ENCODE peak calls at places on chromosomes 7 and 10, in five cellular contexts. U is tibial nerve, S is IMR-90, Q is adrenal gland, N is heart left ventricle. W is an unnamed sample.

GRCh38 chr7:125363873-125364272 is 434.2 kb upstream of the POT1 start:
- DNase-seq in U (no peak), S (no peak), Q (no peak), N (no peak), W (no peak)

GRCh38 chr7:37495574-37496184 is 47.0 kb upstream of the ELMO1 start:
- DNase-seq in U (no peak), S (peak), Q (no peak), N (no peak), W (no peak)

GRCh38 chr10:34081347-34081743 is 733.8 kb downstream of the PARD3 start:
- DNase-seq in U (no peak), S (no peak), Q (peak), N (no peak), W (no peak)

GRCh38 chr10:20429742-20430141 is 467.4 kb downstream of the NEBL start:
- DNase-seq in U (no peak), S (no peak), Q (no peak), N (no peak), W (no peak)

GRCh38 chr7:135326636-135327280 is 93.1 kb downstream of the STRA8 start:
- DNase-seq in U (no peak), S (peak), Q (no peak), N (no peak), W (no peak)

GRCh38 chr7:20624666-20625385 is 9.4 kb downstream of the ABCB5 start:
- DNase-seq in U (no peak), S (no peak), Q (no peak), N (no peak), W (no peak)

GRCh38 chr7:75950111-75950681 is 35.2 kb downstream of the POR start:
- DNase-seq in U (no peak), S (no peak), Q (peak), N (peak), W (no peak)

GRCh38 chr7:16492513-16493062 is 27.1 kb upstream of the SOSTDC1 start:
- DNase-seq in U (no peak), S (peak), Q (no peak), N (no peak), W (no peak)

GRCh38 chr7:82729172-82730030 is 285.8 kb upstream of the CACNA2D1 start:
- DNase-seq in U (no peak), S (peak), Q (peak), N (no peak), W (no peak)

GRCh38 chr7:47931788-47932425 is 16.4 kb downstream of the PKD1L1 start:
- DNase-seq in U (no peak), S (peak), Q (no peak), N (no peak), W (peak)

GRCh38 chr7:24703296-24703695 is 54.0 kb downstream of the GSDME start:
- DNase-seq in U (no peak), S (no peak), Q (no peak), N (no peak), W (no peak)

GRCh38 chr7:45190406-45191165 is 33.0 kb downstream of the RAMP3 start:
- DNase-seq in U (no peak), S (no peak), Q (no peak), N (no peak), W (no peak)

GRCh38 chr7:45189151-45189970 is 31.8 kb downstream of the RAMP3 start:
- DNase-seq in U (no peak), S (no peak), Q (peak), N (no peak), W (no peak)

GRCh38 chr7:45193868-45194267 is 36.3 kb downstream of the RAMP3 start:
- DNase-seq in U (no peak), S (no peak), Q (no peak), N (no peak), W (no peak)

GRCh38 chr7:45191361-45191760 is 33.8 kb downstream of the RAMP3 start:
- DNase-seq in U (no peak), S (no peak), Q (no peak), N (no peak), W (no peak)

GRCh38 chr7:45192546-45193177 is 35.1 kb downstream of the RAMP3 start:
- DNase-seq in U (no peak), S (no peak), Q (no peak), N (no peak), W (no peak)
- TF ChIP-seq POLR2A in U (no peak), S (no peak), Q (no peak), N (no peak), W (no peak)

GRCh38 chr10:110852255-110852896 is 19.4 kb upstream of the PDCD4 start:
- DNase-seq in U (no peak), S (peak), Q (no peak), N (peak), W (peak)
- TF ChIP-seq POLR2A in U (no peak), S (no peak), Q (no peak), N (no peak), W (no peak)

GRCh38 chr7:144386741-144387140 is 16.8 kb downstream of the NOBOX start:
- DNase-seq in U (no peak), S (peak), Q (no peak), N (no peak), W (no peak)

GRCh38 chr7:144379791-144380384 is 23.6 kb downstream of the NOBOX start:
- DNase-seq in U (no peak), S (no peak), Q (no peak), N (no peak), W (no peak)

GRCh38 chr7:144388950-144389349 is 14.5 kb downstream of the NOBOX start:
- DNase-seq in U (no peak), S (no peak), Q (no peak), N (no peak), W (no peak)

GRCh38 chr7:144384071-144384470 is 19.4 kb downstream of the NOBOX start:
- DNase-seq in U (no peak), S (no peak), Q (no peak), N (no peak), W (no peak)

GRCh38 chr7:144384555-144385245 is 18.8 kb downstream of the NOBOX start:
- DNase-seq in U (no peak), S (no peak), Q (no peak), N (no peak), W (no peak)
- TF ChIP-seq POLR2A in U (no peak), S (no peak), Q (no peak), N (no peak), W (peak)

DNA sequence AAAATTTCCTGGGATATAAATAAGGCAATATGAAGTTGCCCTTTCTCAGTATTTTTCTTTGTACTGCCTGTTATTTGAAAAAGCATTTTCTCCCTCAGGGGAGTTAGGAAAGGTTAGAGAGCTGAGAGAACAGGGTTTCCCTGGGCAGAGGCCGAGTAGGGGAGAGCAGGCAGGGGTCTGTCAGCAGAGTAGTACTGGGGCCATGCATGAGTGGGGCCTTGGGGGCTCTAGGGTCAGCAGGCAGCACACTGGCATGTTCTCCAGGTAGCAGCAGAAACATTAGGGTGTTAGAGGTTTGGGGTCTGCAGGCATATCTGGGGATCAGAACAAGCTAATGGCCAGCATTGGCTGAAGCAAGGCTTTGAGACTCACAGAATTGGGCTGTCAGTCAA is 56.4 kb downstream of the KLRG2 start:
- DNase-seq in U (no peak), S (no peak), Q (no peak), N (no peak), W (no peak)
- TF ChIP-seq POLR2A in U (no peak), S (no peak), Q (no peak), N (no peak), W (no peak)

GRCh38 chr10:69451784-69452251 is 553 bp downstream of the TSPAN15 start:
- DNase-seq in U (no peak), S (no peak), Q (no peak), N (no peak), W (no peak)

GRCh38 chr10:69453759-69454158 is 2.5 kb downstream of the TSPAN15 start:
- DNase-seq in U (no peak), S (no peak), Q (no peak), N (no peak), W (no peak)

GRCh38 chr10:69452676-69453415 is 1.6 kb downstream of the TSPAN15 start:
- DNase-seq in U (no peak), S (no peak), Q (no peak), N (no peak), W (no peak)

GRCh38 chr10:69449841-69450240 is 1.4 kb upstream of the TSPAN15 start:
- DNase-seq in U (peak), S (peak), Q (peak), N (peak), W (peak)

DNA sequence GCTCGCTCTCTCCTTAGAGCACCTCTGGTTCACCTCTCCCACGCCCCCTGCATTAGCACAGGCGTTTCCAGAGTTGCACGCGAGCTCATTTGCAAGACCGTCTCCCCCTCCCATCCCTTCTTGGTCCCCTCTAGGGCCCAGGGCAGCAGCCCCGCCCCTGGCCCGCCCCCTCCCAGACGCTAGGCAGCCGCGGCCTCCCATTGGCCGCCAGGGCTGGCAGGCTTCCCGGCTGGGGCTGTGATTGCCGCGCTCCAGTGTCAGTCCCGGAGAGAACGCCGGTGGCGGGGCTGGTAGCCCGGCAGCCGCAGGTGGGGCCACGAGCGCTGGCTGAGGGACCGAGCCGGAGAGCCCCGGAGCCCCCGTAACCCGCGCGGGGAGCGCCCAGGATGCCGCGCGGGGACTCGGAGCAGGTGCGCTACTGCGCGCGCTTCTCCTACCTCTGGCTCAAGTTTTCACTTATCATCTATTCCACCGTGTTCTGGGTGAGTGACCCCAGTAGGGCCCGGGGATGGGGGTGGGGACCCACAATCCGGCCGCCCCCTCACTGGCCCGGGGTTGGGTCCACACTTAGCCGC is at the start of gene TSPAN15:
- DNase-seq in U (peak), S (peak), Q (peak), N (peak), W (peak)
- TF ChIP-seq POLR2A in U (peak), S (no peak), Q (no peak), N (peak), W (no peak)

DNA sequence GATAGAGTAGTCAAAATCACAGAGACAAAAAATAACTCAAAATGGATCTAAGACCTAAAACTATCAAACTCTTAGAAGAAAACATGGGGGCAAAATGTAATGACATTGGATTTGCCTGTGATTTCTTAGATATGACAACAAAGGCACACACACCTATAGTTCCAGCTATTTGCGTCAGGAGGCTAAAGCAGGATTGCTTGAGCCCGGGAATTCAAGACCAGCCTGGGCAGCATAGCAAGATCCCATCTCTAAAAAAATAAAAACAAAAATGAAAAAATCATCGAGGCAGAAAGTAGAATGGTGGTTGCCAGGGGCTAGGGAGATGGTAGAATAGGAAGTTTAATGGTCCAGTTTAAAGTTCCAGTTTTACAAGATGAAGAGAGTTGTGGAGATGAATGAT is 113.3 kb downstream of the NRF1 start:
- DNase-seq in U (no peak), S (no peak), Q (no peak), N (no peak), W (no peak)
- TF ChIP-seq POLR2A in U (no peak), S (no peak), Q (no peak), N (no peak), W (no peak)

DNA sequence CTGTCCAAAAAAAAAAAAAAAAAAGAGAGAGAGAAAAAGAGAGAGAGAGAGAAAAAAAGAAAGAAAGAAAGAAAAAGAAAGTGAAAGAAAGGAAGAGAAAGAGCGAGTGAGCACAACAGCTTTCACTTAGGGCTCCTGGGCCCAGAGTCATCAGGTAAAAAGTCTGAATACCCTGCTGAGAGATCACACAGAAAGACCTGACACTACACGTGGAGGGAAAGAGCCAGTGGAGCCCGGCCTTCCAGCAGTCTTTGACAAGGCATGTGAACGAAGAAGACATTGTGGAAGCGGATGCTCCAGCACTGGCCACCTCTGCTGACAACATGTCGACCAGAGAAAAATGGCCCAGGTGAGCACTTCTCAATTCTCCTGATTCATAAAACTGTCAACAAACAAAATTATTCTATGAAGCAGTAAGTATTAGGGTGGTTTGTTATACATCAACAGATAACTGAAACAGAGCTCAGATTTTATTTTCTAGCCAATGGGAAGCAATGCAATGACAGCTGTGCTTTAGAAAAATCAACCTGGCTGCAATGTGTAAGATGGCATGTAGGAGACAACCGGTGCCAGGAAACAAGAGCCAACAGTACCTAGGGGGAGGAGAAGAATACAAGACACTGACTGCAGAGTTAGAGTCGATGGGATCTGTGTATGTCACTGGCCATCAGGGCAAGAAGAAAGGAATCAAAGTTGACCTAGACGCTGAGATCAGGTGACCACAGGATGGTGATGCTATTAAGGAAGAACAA is 4.4 kb downstream of the RNF216 start:
- DNase-seq in U (no peak), S (no peak), Q (no peak), N (no peak), W (no peak)
- TF ChIP-seq POLR2A in U (no peak), S (no peak), Q (no peak), N (no peak), W (no peak)

GRCh38 chr7:74217455-74218342 is 7.9 kb downstream of the LAT2 start:
- DNase-seq in U (no peak), S (peak), Q (peak), N (no peak), W (no peak)
- TF ChIP-seq POLR2A in U (no peak), S (no peak), Q (no peak), N (no peak), W (no peak)